ENCODE peak calls at places on chromosomes 4 and X, in nine cellular contexts. U is caudate nucleus, Y is mesendoderm, F is left ventricle myocardium superior, V is anterior cingulate cortex, L is NCI-H526, E is mesothelial cell of epicardium, C is activated T-cell treated with anti-CD3 and anti-CD28 coated beads for 1 hour, Q is D341Med. T is an unnamed sample.

GRCh38 chrX:79601336-79602131 is 234.4 kb upstream of the ITM2A start:
- DNase-seq in E (no peak), V (no peak), F (no peak), Q (no peak), L (peak; percentile 72), U (no peak), Y (no peak), C (no peak), T (no peak)

GRCh38 chrX:71253253-71254091 is 468 bp downstream of the ZMYM3 start:
- DNase-seq in Q (peak; percentile 57), V (no peak), L (no peak), E (peak; percentile 71), C (peak; percentile 16), Y (peak; percentile 60), F (peak; percentile 57), U (no peak), T (no peak)

GRCh38 chr4:2220016-2220620 is 21.8 kb downstream of the HAUS3 start:
- DNase-seq in Q (peak; percentile 84), L (no peak), F (peak; percentile 78), Y (peak; percentile 84), C (peak; percentile 78), E (peak; percentile 80), V (peak; percentile 51), U (peak; percentile 42), T (peak; percentile 15)

GRCh38 chrX:53281321-53281822 is at the start of gene IQSEC2:
- DNase-seq in Y (peak; percentile 80), U (no peak), E (peak; percentile 75), C (no peak), F (peak; percentile 89), L (no peak), V (peak; percentile 4), Q (no peak), T (peak; percentile 13)

GRCh38 chr4:101081695-101082369 is 265.5 kb downstream of the PPP3CA start:
- DNase-seq in C (no peak), L (no peak), U (no peak), E (no peak), Q (no peak), F (no peak), Y (no peak), V (no peak), T (no peak)

GRCh38 chr4:128573781-128574508 is 235.6 kb upstream of the JADE1 start:
- DNase-seq in Q (no peak), L (no peak), V (no peak), F (no peak), E (no peak), U (no peak), Y (peak; percentile 89), C (no peak), T (no peak)

GRCh38 chr4:77104405-77105292 is 28.9 kb upstream of the CCNI start:
- DNase-seq in F (peak; percentile 76), V (no peak), Q (no peak), U (peak; percentile 7), L (peak; percentile 82), E (peak; percentile 61), C (no peak), Y (no peak), T (no peak)

GRCh38 chrX:44400588-44400987 is 57.1 kb upstream of the EFHC2 start:
- DNase-seq in Q (no peak), L (no peak), U (no peak), C (no peak), F (no peak), E (no peak), V (no peak), Y (no peak), T (no peak)

GRCh38 chr4:101200561-101200960 is 146.8 kb downstream of the PPP3CA start:
- DNase-seq in Q (no peak), E (no peak), V (no peak), U (no peak), C (no peak), L (no peak), F (no peak), Y (no peak), T (peak; percentile 9)

GRCh38 chrX:119753639-119754257 is 4.6 kb upstream of the SOWAHD start:
- DNase-seq in V (no peak), Y (peak; percentile 67), F (no peak), C (no peak), Q (peak; percentile 39), L (peak; percentile 55), U (no peak), E (no peak), T (no peak)

GRCh38 chr4:55545133-55545532 is 1.6 kb downstream of the CLOCK start:
- DNase-seq in V (no peak), L (no peak), C (no peak), Q (peak; percentile 33), E (no peak), F (no peak), Y (peak; percentile 22), U (no peak), T (no peak)

T was measured in GF-D8.